ENCODE peak calls at places on chromosomes 7 and 10, in five cellular contexts. L, X, U, C and T are unnamed samples. For H3K4me1, the result is how much of the 10 kb centered on the place peaks cover.

GRCh38 chr7:85474234-85474633 is 287.4 kb upstream of the SEMA3D start:
- DNase-seq in C (no peak), U (no peak), L (no peak), X (no peak), T (no peak)

GRCh38 chr7:55965805-55966421 is 1.5 kb downstream of the NIPSNAP2 start:
- DNase-seq in C (no peak), U (no peak), L (no peak), X (peak), T (no peak)

GRCh38 chr7:10662491-10662890 is 311.2 kb upstream of the PHF14 start:
- DNase-seq in U (no peak), C (no peak), X (no peak), L (no peak), T (no peak)

GRCh38 chr7:158705234-158705890 is 758 bp upstream of the NCAPG2 start:
- DNase-seq in X (no peak), U (no peak), L (no peak), C (peak), T (no peak)

GRCh38 chr10:49282879-49283321 is 16.1 kb upstream of the C10orf71 start:
- DNase-seq in U (no peak), X (peak), L (no peak), C (peak), T (no peak)

GRCh38 chr10:49024484-49024883 is 84.8 kb upstream of the LRRC18 start:
- DNase-seq in U (no peak), X (no peak), C (no peak), L (no peak), T (no peak)

GRCh38 chr10:50990568-50991495 is 83.5 kb upstream of the PRKG1 start:
- DNase-seq in L (peak), U (no peak), C (peak), X (peak), T (peak)

GRCh38 chr7:41107938-41108448 is 594.9 kb downstream of the INHBA start:
- DNase-seq in L (no peak), X (no peak), C (no peak), U (no peak), T (no peak)

GRCh38 chr10:84876116-84876999 is 548.0 kb downstream of the CCSER2 start:
- DNase-seq in U (no peak), C (no peak), L (peak), X (no peak), T (peak)

GRCh38 chr10:53223846-53224245 is 451.3 kb upstream of the MBL2 start:
- DNase-seq in U (no peak), L (no peak), C (peak), X (no peak), T (no peak)

GRCh38 chr7:149027560-149028345 is 552 bp downstream of the PDIA4 start:
- DNase-seq in U (peak), X (no peak), C (no peak), L (no peak), T (peak)

GRCh38 chr7:121394709-121395140 is 1.4 kb downstream of the FAM3C start:
- DNase-seq in C (no peak), X (no peak), L (no peak), U (no peak), T (no peak)

GRCh38 chr10:6665847-6666246 is 85.8 kb upstream of the PRKCQ start:
- DNase-seq in X (no peak), C (no peak), L (no peak), U (no peak), T (no peak)

GRCh38 chr10:104209575-104210198 is 22.5 kb downstream of the CFAP43 start:
- DNase-seq in L (peak), C (peak), X (no peak), U (peak), T (peak)

GRCh38 chr7:91603707-91604106 is 276.8 kb downstream of the MTERF1 start:
- DNase-seq in L (no peak), X (no peak), C (no peak), U (no peak), T (no peak)

GRCh38 chr7:134317434-134317833 is 704 bp upstream of the SLC35B4 start:
- DNase-seq in X (no peak), L (no peak), C (no peak), U (no peak), T (no peak)

GRCh38 chr7:132915652-132916051 is 166.2 kb downstream of the CHCHD3 start:
- DNase-seq in U (no peak), L (no peak), X (no peak), C (no peak), T (no peak)

GRCh38 chr7:149495785-149496641 is 1.6 kb downstream of the ZNF746 start:
- DNase-seq in L (peak), U (peak), C (no peak), X (peak), T (peak)

GRCh38 chr7:50632561-50633413 is 67.6 kb upstream of the DDC start:
- DNase-seq in L (peak), U (peak), C (peak), X (peak), T (peak)

GRCh38 chr10:50993817-50994251 is 80.5 kb upstream of the PRKG1 start:
- DNase-seq in C (no peak), U (no peak), X (no peak), L (no peak), T (peak)

GRCh38 chr7:27249724-27250636 is 7.4 kb downstream of the EVX1 start:
- DNase-seq in C (peak), X (no peak), U (no peak), L (no peak), T (no peak)

GRCh38 chr7:24703296-24703695 is 54.0 kb downstream of the GSDME start:
- DNase-seq in C (no peak), U (no peak), L (no peak), X (no peak), T (no peak)

GRCh38 chr10:31644931-31645633 is 283.5 kb downstream of the ARHGAP12 start:
- DNase-seq in L (no peak), C (no peak), X (no peak), U (no peak), T (no peak)

GRCh38 chr10:31646519-31646918 is 282.1 kb downstream of the ARHGAP12 start:
- DNase-seq in X (no peak), L (no peak), U (no peak), C (no peak), T (no peak)

GRCh38 chr10:31648966-31649365 is 279.7 kb downstream of the ARHGAP12 start:
- DNase-seq in L (no peak), U (no peak), X (no peak), C (no peak), T (no peak)

GRCh38 chr10:31647861-31648260 is 280.8 kb downstream of the ARHGAP12 start:
- DNase-seq in L (no peak), C (no peak), X (no peak), U (no peak), T (no peak)

DNA sequence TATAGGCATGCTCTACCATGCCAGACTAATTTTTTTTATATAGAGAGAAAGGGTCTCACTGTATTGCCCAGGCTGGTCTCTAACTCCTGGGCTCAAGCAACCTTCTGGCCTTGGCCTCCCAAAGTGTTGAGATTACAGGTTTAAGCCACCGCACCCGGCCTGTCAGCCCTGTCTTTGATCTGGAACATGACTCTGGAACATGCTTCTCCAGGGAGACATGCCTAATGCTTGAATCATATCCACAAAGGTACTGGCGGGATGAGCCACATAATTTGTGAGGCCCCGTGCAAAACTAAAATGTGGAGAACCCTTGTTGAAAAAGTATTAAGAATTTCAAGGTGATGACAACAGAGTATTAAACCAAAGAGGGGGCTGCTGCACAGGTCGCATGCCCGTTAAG is 282.8 kb downstream of the ARHGAP12 start:
- DNase-seq in U (no peak), C (no peak), X (no peak), L (no peak), T (no peak)
- H3K4me1 ChIP-seq in U (under half), C (under half), X (under half), L (under half), T (under half)

DNA sequence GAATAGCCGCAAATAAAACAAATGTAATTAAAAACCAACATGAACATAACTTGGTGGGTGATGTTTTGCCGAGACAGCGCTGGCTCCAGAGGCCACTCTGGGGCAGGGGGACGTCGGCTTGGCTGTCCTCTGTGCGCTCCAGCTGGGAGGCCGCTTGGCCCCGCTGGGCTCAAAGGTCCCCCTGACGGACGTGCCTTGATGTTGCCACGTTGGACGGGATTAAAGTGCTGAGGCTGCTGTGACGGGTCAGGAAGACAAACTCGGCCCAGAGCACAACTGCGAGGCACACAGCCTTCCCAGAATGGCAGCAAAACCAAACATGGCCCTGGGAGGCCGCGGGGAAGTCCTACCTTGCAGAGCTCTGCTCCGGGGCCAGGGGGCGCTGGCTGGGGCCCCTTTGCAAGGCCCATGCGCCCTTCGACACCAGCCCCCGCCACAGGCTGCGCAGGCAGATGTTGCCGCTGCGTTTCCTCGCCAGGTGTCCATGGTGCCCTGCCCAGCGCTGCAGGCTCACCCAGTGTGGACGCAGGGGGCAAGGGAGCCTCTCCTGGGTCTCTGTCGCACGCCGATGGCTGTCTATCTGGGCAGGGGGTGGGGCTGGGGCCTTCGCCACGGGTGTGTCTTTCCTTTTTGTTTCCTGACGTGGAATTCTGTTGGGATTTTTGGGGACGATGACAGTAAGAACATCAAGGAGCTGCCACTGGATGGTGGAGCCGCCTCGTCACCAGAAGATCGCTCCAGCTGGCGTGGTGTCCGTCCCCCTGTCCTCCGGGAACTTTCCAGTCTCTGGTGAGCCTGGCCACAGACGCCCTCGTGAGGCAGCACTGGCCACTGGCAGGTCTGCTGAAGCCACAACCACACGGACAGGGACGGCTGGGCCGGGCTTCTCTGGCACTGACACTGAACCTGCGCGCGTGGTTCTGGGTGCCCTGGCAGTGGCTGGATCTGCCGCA is 99.6 kb upstream of the DIP2C start:
- DNase-seq in X (no peak), L (peak), U (peak), C (peak), T (peak)
- TF ChIP-seq CTCF in X (peak), L (no peak), U (peak), C (peak), T (peak)

DNA sequence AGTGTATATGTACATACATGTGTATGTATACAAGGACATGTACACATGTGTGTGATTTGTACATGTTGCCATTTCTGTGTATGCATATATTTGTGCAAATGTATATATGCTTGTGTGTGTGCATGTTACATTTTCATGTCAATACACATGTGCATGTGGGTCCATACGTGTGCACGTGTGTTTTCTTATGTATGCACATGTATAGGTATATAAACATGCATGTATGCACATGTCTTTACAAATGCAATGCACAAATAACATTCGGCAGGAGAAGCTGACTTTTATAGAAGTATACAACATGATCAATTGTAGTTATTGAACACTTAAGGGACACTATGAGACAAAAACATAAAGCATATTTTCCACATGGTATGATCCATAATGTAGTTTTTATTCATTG is 307.4 kb upstream of the SEMA3C start:
- DNase-seq in C (no peak), L (no peak), U (no peak), X (no peak), T (no peak)
- H3K4me1 ChIP-seq in C (under half), L (under half), U (under half), X (under half), T (under half)

GRCh38 chr10:77252380-77252779 is 385.2 kb downstream of the KCNMA1 start:
- DNase-seq in L (no peak), X (no peak), U (no peak), C (no peak), T (no peak)

GRCh38 chr10:77253037-77253436 is 384.6 kb downstream of the KCNMA1 start:
- DNase-seq in C (peak), L (no peak), U (no peak), X (no peak), T (no peak)

GRCh38 chr10:77249901-77250459 is 387.6 kb downstream of the KCNMA1 start:
- DNase-seq in U (no peak), C (no peak), X (no peak), L (peak), T (no peak)

GRCh38 chr10:77253665-77254064 is 383.9 kb downstream of the KCNMA1 start:
- DNase-seq in X (no peak), U (no peak), C (no peak), L (no peak), T (no peak)

DNA sequence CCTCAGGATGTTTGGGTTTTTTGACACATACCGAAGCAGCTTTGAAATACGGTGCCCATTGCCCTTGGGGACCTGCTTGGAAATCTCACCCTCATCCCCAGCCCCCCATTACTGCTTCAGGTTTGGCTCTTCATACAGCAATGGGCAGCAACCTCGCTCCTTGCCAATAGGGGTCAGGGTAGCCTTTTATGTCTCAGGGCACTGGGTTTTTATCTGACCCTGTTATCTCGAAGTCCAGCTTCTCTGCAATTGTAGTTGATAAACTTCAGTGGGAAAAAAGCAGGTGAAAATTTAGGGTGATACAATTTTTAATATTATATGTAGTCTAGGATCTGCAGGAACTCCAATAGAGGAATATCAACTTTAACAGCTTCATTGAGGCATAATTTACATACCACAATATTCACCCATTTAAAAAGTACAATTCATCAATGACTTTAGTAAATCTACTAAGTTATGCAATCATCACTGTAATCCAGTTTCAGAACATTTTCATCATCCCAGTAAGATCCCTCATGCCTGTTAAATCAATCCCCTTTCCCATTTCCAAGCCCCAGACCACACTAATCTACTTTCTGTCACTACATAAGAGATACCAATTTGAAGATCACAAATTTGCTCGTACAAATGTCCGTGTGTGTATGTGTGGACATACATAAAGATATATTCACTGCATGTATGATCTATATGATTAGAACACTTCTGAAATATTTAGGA is 386.2 kb downstream of the KCNMA1 start:
- DNase-seq in C (peak), X (no peak), L (peak), U (peak), T (no peak)
- TF ChIP-seq CTCF in C (peak), X (peak), L (no peak), U (peak), T (peak)

DNA sequence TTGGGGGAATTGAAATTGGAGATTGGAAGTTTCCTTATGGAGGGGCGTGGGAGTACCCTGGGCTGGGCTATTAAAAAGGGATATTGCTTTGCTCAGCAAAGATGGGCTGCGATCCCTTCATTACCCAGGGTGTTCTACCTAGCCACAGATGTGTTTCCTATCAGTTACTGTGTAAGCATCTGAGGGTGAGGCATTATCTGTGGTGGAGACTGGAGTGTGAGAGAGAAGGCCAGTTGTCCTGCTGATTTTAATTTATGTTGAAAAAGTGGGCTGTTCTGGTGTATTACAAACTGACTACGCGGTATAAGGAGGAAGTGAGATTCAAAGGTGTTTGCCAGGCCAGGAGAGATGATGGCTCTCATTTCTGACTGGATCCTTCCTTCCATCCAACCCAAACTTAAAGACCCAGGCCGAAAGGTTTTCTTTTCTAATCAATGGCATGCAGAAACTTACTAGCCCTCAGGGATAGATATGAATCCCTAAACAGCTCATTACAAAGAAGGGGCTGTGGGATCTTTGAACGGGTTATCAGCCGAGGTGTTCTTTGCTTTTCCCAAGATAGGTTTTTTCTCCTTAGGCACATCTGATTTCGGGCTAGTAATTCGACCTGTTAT is 7.6 kb downstream of the TCF7L2 start:
- DNase-seq in C (no peak), U (no peak), L (no peak), X (no peak), T (no peak)
- H3K4me1 ChIP-seq in C (half or more), U (under half), L (half or more), X (under half), T (under half)

GRCh38 chr10:98417973-98418372 is 3.0 kb upstream of the PYROXD2 start:
- DNase-seq in U (no peak), L (no peak), X (no peak), C (no peak), T (no peak)
- TF ChIP-seq CTCF in U (no peak), L (no peak), X (no peak), C (no peak), T (no peak)

GRCh38 chr10:89352039-89352597 is 24.3 kb downstream of the IFIT3 start:
- DNase-seq in L (peak), X (no peak), U (no peak), C (no peak), T (peak)
- H3K4me1 ChIP-seq in L (under half), X (under half), U (under half), C (under half), T (under half)

DNA sequence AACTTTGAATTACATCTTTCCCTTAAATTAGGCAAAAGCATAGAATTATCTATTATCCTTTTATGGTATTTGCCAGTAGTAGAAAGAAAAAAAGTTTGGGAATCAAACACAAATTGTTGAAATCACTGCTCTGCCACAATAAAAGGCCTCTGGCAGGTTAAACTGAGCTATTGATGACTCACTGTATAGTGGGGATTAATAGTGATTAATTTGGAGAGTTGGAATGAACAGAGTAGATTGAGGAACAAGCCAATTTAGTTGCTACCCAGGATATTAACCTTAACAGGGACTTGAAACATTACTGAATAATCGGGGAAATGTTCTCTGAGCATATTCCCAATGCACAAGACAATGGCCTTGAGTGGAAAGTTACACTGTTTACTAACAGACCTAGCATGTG is 33.1 kb downstream of the MASTL start:
- DNase-seq in L (no peak), X (no peak), U (no peak), C (no peak), T (no peak)
- TF ChIP-seq CTCF in L (no peak), X (no peak), U (no peak), C (no peak), T (no peak)